ENCODE peak calls at places on chromosome 11, in nine cellular contexts. P is HTR-8/SVneo; F is mammary epithelial cell; C is NCI-H460; X is GM04504; J is naive thymus-derived CD8-positive, alpha-beta T cell; I is kidney; E is NCI-H748 treated with DMSO at 0.1 percent for 48 hours; Q is T-cell. S is an unnamed sample.
A peak's percentile ranks its signal among the peaks of the same experiment; 100 is the strongest.

GRCh38 chr11:9760180-9760550 is 96.3 kb downstream of the SWAP70 start:
- DNase-seq in E (no peak), I (peak; percentile 96), J (no peak), Q (no peak), X (peak; percentile 95), C (no peak), F (peak; percentile 23), P (no peak), S (peak; percentile 93)

GRCh38 chr11:128492903-128493569 is 94.3 kb downstream of the ETS1 start:
- DNase-seq in I (no peak), J (peak; percentile 50), P (no peak), X (no peak), F (no peak), E (no peak), C (no peak), Q (no peak), S (no peak)

GRCh38 chr11:66649903-66650302 is 11.4 kb downstream of the RBM4 start:
- DNase-seq in X (no peak), P (no peak), E (no peak), Q (no peak), C (no peak), F (no peak), J (no peak), I (no peak), S (no peak)

GRCh38 chr11:3162410-3163240 is 2.5 kb downstream of the OSBPL5 start:
- DNase-seq in C (no peak), X (no peak), P (no peak), J (no peak), F (no peak), I (peak; percentile 62), E (no peak), Q (no peak), S (no peak)

GRCh38 chr11:132782102-132782501 is 750.2 kb downstream of the OPCML start:
- DNase-seq in E (no peak), J (no peak), C (no peak), I (no peak), Q (no peak), F (no peak), X (no peak), P (no peak), S (no peak)

GRCh38 chr11:19864141-19865120 is 151.8 kb downstream of the NAV2 start:
- DNase-seq in X (no peak), Q (no peak), J (no peak), C (no peak), E (peak; percentile 15), I (no peak), P (no peak), F (no peak), S (peak; percentile 29)

GRCh38 chr11:42657169-42657568 is 654.6 kb upstream of the API5 start:
- DNase-seq in C (no peak), Q (no peak), P (no peak), F (no peak), I (no peak), J (no peak), X (no peak), E (no peak), S (no peak)

GRCh38 chr11:37642321-37642720 is 1044.3 kb upstream of the RAG2 start:
- DNase-seq in X (no peak), I (no peak), P (no peak), Q (no peak), E (no peak), J (no peak), F (no peak), C (no peak), S (no peak)

GRCh38 chr11:44566559-44566949 is 1.1 kb downstream of the CD82 start:
- DNase-seq in J (no peak), C (no peak), I (no peak), X (no peak), F (no peak), P (no peak), Q (no peak), E (no peak), S (no peak)

GRCh38 chr11:121841487-121842167 is 274.4 kb downstream of the BLID start:
- DNase-seq in I (no peak), E (no peak), X (peak; percentile 81), Q (no peak), F (no peak), C (no peak), J (no peak), P (peak; percentile 17), S (peak; percentile 92)

GRCh38 chr11:2940166-2940929 is 11.1 kb upstream of the PHLDA2 start:
- DNase-seq in Q (peak; percentile 33), X (no peak), I (peak; percentile 85), F (peak; percentile 57), J (peak; percentile 51), C (peak; percentile 67), P (peak; percentile 53), E (no peak), S (no peak)

GRCh38 chr11:75024068-75024449 is 35.3 kb downstream of the NEU3 start:
- DNase-seq in J (no peak), I (no peak), E (no peak), F (no peak), P (no peak), C (no peak), Q (no peak), X (no peak), S (no peak)

GRCh38 chr11:67118059-67118766 is 850 bp upstream of the KDM2A start:
- DNase-seq in P (no peak), C (no peak), I (peak; percentile 89), F (no peak), J (peak; percentile 69), E (peak; percentile 6), X (no peak), Q (peak; percentile 41), S (no peak)

GRCh38 chr11:78380615-78381029 is 37.0 kb downstream of the GAB2 start:
- DNase-seq in F (no peak), P (peak; percentile 38), I (no peak), Q (no peak), X (no peak), E (no peak), J (no peak), C (no peak), S (peak; percentile 59)

GRCh38 chr11:26677566-26677965 is 44.3 kb downstream of the SLC5A12 start:
- DNase-seq in F (peak; percentile 82), X (no peak), Q (no peak), E (no peak), I (no peak), J (no peak), P (no peak), C (no peak), S (peak; percentile 3)

GRCh38 chr11:78605296-78605695 is 30.6 kb upstream of the NARS2 start:
- DNase-seq in P (no peak), Q (no peak), F (peak; percentile 20), I (no peak), J (no peak), E (no peak), C (no peak), X (no peak), S (no peak)

S was measured in astrocyte.